ENCODE peak calls at places on chromosomes 12 and 14, in nine cellular contexts. V is uterus, U is NB4, X is heart left ventricle, K is IMR-90, P is A549, G is HepG2, D is transverse colon, F is tibial nerve. S is an unnamed sample.

GRCh38 chr12:100141666-100141997 is 1.0 kb downstream of the BLTP3B start:
- DNase-seq in K (peak; percentile 92), V (peak; percentile 65), D (no peak), G (no peak), U (peak; percentile 93), P (no peak), X (no peak), F (peak; percentile 67), S (peak; percentile 59)

GRCh38 chr14:68020999-68021663 is 201.6 kb downstream of the RAD51B start:
- DNase-seq in V (no peak), G (no peak), F (no peak), P (no peak), X (no peak), D (no peak), U (no peak), K (no peak), S (no peak)

GRCh38 chr12:107385518-107385917 is 292.2 kb upstream of the CRY1 start:
- DNase-seq in U (no peak), V (no peak), X (no peak), G (no peak), D (no peak), F (no peak), K (no peak), P (no peak), S (no peak)

GRCh38 chr12:132479938-132480619 is 9.9 kb upstream of the FBRSL1 start:
- DNase-seq in D (no peak), V (no peak), G (no peak), P (no peak), K (no peak), X (peak; percentile 5), U (no peak), F (no peak), S (no peak)

GRCh38 chr14:24406416-24406815 is 7.6 kb downstream of the NYNRIN start:
- DNase-seq in F (no peak), X (no peak), U (no peak), D (no peak), V (no peak), P (no peak), K (no peak), G (no peak), S (no peak)

GRCh38 chr12:54330442-54330841 is 5.5 kb downstream of the COPZ1 start:
- DNase-seq in G (no peak), K (no peak), F (no peak), U (no peak), D (no peak), P (no peak), V (no peak), X (no peak), S (no peak)

GRCh38 chr12:119843100-119843499 is 34.0 kb downstream of the CIT start:
- DNase-seq in F (no peak), X (no peak), K (peak; percentile 23), G (no peak), U (no peak), D (no peak), P (no peak), V (no peak), S (no peak)

GRCh38 chr14:104265918-104266642 is 127.7 kb downstream of the KIF26A start:
- DNase-seq in V (no peak), F (no peak), X (no peak), G (no peak), U (no peak), K (no peak), D (no peak), P (no peak), S (no peak)

GRCh38 chr14:80959448-80960006 is 4.1 kb downstream of the TSHR start:
- DNase-seq in X (no peak), P (no peak), D (peak; percentile 46), U (peak; percentile 15), G (no peak), F (no peak), K (no peak), V (no peak), S (no peak)

GRCh38 chr14:74921987-74922751 is 891 bp downstream of the RPS6KL1 start:
- DNase-seq in D (no peak), F (no peak), P (no peak), V (no peak), G (no peak), U (no peak), K (no peak), X (no peak), S (no peak)

GRCh38 chr12:97404549-97404948 is 58.1 kb upstream of the RMST start:
- DNase-seq in F (peak; percentile 7), X (no peak), D (no peak), P (peak; percentile 25), V (no peak), G (peak; percentile 51), U (peak; percentile 56), K (peak; percentile 6), S (no peak)

GRCh38 chr12:132668191-132669088 is 18.7 kb downstream of the POLE start:
- DNase-seq in P (no peak), K (no peak), U (no peak), D (no peak), V (no peak), F (no peak), X (no peak), G (no peak), S (no peak)

GRCh38 chr12:96295532-96296160 is 101.5 kb downstream of the ELK3 start:
- DNase-seq in F (no peak), G (no peak), X (no peak), K (no peak), U (no peak), P (no peak), V (no peak), D (no peak), S (no peak)

DNA sequence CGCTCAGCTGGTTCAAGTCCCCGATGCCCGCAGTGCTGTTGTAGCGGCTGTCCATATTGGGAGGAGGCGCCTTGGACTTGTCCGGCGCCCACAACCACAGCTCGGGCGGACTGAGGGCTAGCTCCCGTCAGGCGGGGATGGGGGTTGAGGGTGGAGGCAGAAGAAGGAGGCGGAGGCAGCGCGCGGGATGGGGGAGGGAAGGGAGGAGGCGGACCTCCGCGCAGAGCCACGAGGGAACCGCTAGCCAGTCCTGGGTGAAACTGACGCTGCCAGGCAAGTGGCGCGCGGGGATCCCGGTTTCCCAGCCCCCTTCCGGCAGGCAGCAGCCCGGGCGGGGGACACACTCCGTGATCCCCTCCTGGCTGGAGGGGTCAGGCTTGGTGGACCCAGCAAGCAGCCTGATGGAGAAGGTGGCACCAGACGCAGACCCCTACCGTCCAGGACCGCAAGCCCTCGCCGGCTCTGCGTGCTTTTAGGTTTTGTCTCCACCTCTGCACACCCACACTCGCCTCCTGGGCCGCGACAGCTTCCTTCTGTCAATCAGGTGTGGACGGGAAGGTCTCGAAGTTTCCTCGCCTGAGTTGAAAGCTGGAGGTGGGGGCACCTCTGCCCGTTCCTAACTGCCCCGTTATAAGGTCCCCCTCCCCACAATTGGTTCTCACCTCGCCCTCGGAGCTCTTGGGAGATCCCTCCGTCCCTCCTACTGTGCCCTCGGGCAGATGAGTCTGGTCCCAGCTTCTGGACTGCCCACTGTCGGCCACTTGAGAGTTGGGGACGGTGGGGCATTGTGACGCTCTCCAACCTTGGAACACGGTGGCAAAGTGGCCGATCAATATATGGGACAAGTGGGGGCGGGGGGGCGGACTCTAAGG is at the start of gene CPNE8:
- DNase-seq in U (peak; percentile 4), X (peak; percentile 89), K (no peak), V (peak; percentile 80), F (peak; percentile 80), P (peak; percentile 82), D (peak; percentile 84), G (no peak), S (peak; percentile 60)
- TF ChIP-seq POLR2A in U (no peak), X (peak; percentile 55), K (no peak), V (peak; percentile 52), F (peak; percentile 35), P (peak; percentile 61), D (peak; percentile 79), G (no peak), S (peak; percentile 39)

DNA sequence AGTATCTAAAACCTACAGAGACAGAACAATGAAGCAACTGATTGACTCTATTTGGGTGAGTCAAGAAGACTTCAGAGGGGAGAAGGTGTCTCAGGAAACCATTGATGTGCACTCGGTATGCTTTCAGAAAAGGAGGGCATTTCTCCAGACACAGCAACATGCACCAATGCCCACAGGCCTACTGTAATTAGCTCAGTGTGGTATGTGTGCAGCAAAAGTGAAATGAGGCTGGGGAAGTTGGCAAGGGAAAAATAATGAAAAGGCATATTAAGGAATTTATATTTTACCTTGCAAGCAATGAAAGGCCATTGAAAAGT is 158.4 kb upstream of the GRIP1 start:
- DNase-seq in K (no peak), D (no peak), G (no peak), X (no peak), U (no peak), V (no peak), F (no peak), P (no peak), S (no peak)
- TF ChIP-seq POLR2A in K (no peak), D (no peak), G (no peak), X (no peak), U (no peak), V (no peak), F (no peak), P (no peak), S (no peak)

GRCh38 chr14:39432179-39432618 is at the start of gene FBXO33:
- DNase-seq in F (peak; percentile 92), X (peak; percentile 98), U (peak; percentile 96), G (peak; percentile 98), P (peak; percentile 89), D (peak; percentile 98), K (peak; percentile 96), V (peak; percentile 96), S (peak; percentile 93)

GRCh38 chr14:39432619-39433451 is 602 bp upstream of the FBXO33 start:
- DNase-seq in X (peak; percentile 95), K (peak; percentile 65), V (peak; percentile 91), G (peak; percentile 96), D (peak; percentile 95), P (peak; percentile 80), U (peak; percentile 77), F (peak; percentile 73), S (peak; percentile 91)

GRCh38 chr14:39431416-39432178 is 636 bp downstream of the FBXO33 start:
- DNase-seq in K (peak; percentile 33), X (peak; percentile 48), U (peak; percentile 68), P (peak; percentile 16), D (peak; percentile 57), V (peak; percentile 30), G (peak; percentile 51), F (no peak), S (peak; percentile 30)

GRCh38 chr14:39433452-39433813 is 1.2 kb upstream of the FBXO33 start:
- DNase-seq in F (no peak), K (no peak), D (no peak), X (no peak), V (no peak), G (no peak), P (no peak), U (no peak), S (no peak)

GRCh38 chr14:39430762-39431415 is 1.3 kb downstream of the FBXO33 start:
- DNase-seq in K (peak; percentile 13), D (no peak), X (no peak), G (peak; percentile 38), V (no peak), P (no peak), U (peak; percentile 69), F (no peak), S (no peak)
- TF ChIP-seq POLR2A in K (no peak), D (no peak), X (no peak), G (no peak), V (no peak), P (no peak), U (no peak), F (no peak), S (no peak)

DNA sequence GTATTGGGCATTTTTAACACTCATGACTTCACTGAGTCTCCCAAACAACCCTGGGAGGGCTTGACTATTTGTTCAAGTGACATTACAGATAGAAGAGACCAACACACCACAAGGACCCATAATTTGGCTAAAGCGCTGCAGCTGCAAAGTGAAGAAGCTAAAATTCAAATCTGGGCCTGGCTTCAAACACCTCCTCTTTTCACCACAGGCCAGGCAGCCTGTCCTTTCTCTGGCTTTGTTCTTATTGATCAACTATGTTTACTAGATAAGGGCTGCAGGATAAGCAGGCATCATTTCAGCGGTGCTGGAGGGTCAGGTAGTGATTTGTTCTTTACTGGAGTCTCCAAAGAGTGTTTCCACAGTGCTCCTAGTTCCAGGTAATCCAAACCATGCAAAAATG is 17.0 kb downstream of the CLMN start:
- DNase-seq in X (no peak), P (no peak), D (no peak), K (no peak), V (no peak), F (no peak), U (no peak), G (no peak), S (no peak)
- TF ChIP-seq POLR2A in X (no peak), P (no peak), D (no peak), K (no peak), V (no peak), F (no peak), U (no peak), G (no peak), S (no peak)

S was measured in gastrocnemius medialis.